ENCODE peak calls at places on chromosomes 13 and 19, in ten cellular contexts. Y is substantia nigra; T is NCI-H1092; G is NCI-H1105; Z is stimulated activated CD8-positive, alpha-beta memory T cell treated with anti-CD3 and anti-CD28 coated beads, Interleukin-4, amount 100 ng/mL, for 24 hours; R is activated CD4-positive, alpha-beta T cell treated with anti-CD3 and anti-CD28 coated beads for 24 hours; U is activated naive CD4-positive, alpha-beta T cell treated with anti-CD3 and anti-CD28 coated beads, Interleukin-2, amount 10 ng/mL, durations not matched to agents 7 days and 5 days; W is WTC11; S is fibroblast of the conjunctiva; M is ELR. E is an unnamed sample.
A peak's percentile ranks its signal among the peaks of the same experiment; 100 is the strongest.

GRCh38 chr19:50061650-50062049 is 35.8 kb downstream of the ZNF473 start:
- DNase-seq in U (no peak), T (no peak), Y (no peak), R (no peak), G (no peak), W (no peak), M (no peak), Z (no peak), S (no peak), E (no peak)

GRCh38 chr19:3983936-3984583 is 1.2 kb downstream of the EEF2 start:
- DNase-seq in S (no peak), Y (no peak), Z (no peak), U (peak; percentile 22), W (no peak), G (no peak), T (no peak), R (no peak), M (peak; percentile 58), E (peak; percentile 45)

GRCh38 chr13:103236213-103236612 is 170.0 kb upstream of the SLC10A2 start:
- DNase-seq in Y (no peak), Z (no peak), T (no peak), W (no peak), U (no peak), S (no peak), R (no peak), G (no peak), M (no peak), E (no peak)

GRCh38 chr13:100825551-100825950 is 151.0 kb upstream of the TMTC4 start:
- DNase-seq in R (no peak), Z (no peak), S (no peak), Y (no peak), W (no peak), T (no peak), U (no peak), M (peak; percentile 6), G (no peak), E (no peak)

GRCh38 chr13:99434258-99434788 is 66.9 kb upstream of the TM9SF2 start:
- DNase-seq in G (no peak), S (no peak), U (peak; percentile 81), Y (no peak), W (peak; percentile 53), Z (peak; percentile 61), M (peak; percentile 8), T (no peak), R (peak; percentile 58), E (no peak)

GRCh38 chr19:37716140-37716539 is 3.4 kb downstream of the ZNF607 start:
- DNase-seq in S (no peak), G (no peak), T (no peak), R (no peak), W (no peak), Y (no peak), U (no peak), Z (no peak), M (no peak), E (no peak)

GRCh38 chr19:33465834-33466233 is 55.8 kb downstream of the PEPD start:
- DNase-seq in M (no peak), Z (no peak), W (no peak), U (no peak), S (no peak), G (no peak), T (no peak), R (no peak), Y (no peak), E (no peak)

GRCh38 chr13:79525458-79525857 is 44.5 kb downstream of the NDFIP2 start:
- DNase-seq in W (no peak), Z (no peak), G (no peak), U (no peak), M (peak; percentile 64), S (no peak), T (no peak), Y (no peak), R (no peak), E (no peak)

GRCh38 chr19:2446390-2446789 is 10.4 kb downstream of the LMNB2 start:
- DNase-seq in G (no peak), M (no peak), Z (no peak), W (no peak), Y (no peak), U (peak; percentile 49), R (no peak), S (no peak), T (no peak), E (no peak)

GRCh38 chr13:19910336-19911072 is 47.1 kb upstream of the ZMYM5 start:
- DNase-seq in Y (no peak), U (no peak), G (no peak), S (no peak), M (peak; percentile 88), T (no peak), W (no peak), Z (no peak), R (no peak), E (peak; percentile 49)

GRCh38 chr19:33564836-33565338 is 43.3 kb upstream of the PEPD start:
- DNase-seq in Z (no peak), U (no peak), M (no peak), G (no peak), T (no peak), S (no peak), W (no peak), Y (no peak), R (no peak), E (no peak)

GRCh38 chr19:3699071-3699740 is 1.1 kb downstream of the PIP5K1C start:
- DNase-seq in G (no peak), U (peak; percentile 56), Y (peak; percentile 54), Z (no peak), M (peak; percentile 63), T (no peak), R (no peak), S (no peak), W (no peak), E (peak; percentile 48)

GRCh38 chr19:13866463-13867046 is 10.4 kb upstream of the NANOS3 start:
- DNase-seq in W (no peak), M (no peak), G (no peak), R (no peak), T (no peak), Y (no peak), U (no peak), S (no peak), Z (no peak), E (no peak)

GRCh38 chr19:41997121-41997850 is 3.3 kb upstream of the ATP1A3 start:
- DNase-seq in T (no peak), Y (peak; percentile 6), R (no peak), Z (peak; percentile 11), G (no peak), M (peak; percentile 37), U (peak; percentile 67), S (no peak), W (peak; percentile 81), E (peak; percentile 17)

GRCh38 chr13:32116210-32116609 is 84.6 kb downstream of the FRY start:
- DNase-seq in R (no peak), G (no peak), S (no peak), M (no peak), U (no peak), T (no peak), Y (no peak), W (no peak), Z (no peak), E (no peak)

E was measured in HCEC 1CT.